ENCODE peak calls at places on chromosomes 16 and 17, in nine cellular contexts. K, T, F, L, O, B, Q, V and X are unnamed samples.

GRCh38 chr16:87076950-87077749 is 240.0 kb downstream of the C16orf95 start:
- DNase-seq in K (no peak), T (peak; percentile 73), F (peak; percentile 40), L (peak; percentile 60), O (no peak), B (no peak), Q (no peak), V (peak; percentile 95), X (no peak)

GRCh38 chr17:72971513-72971880 is 121.0 kb downstream of the SLC39A11 start:
- DNase-seq in K (no peak), T (no peak), F (no peak), L (no peak), O (no peak), B (no peak), Q (no peak), V (peak; percentile 54), X (no peak)

GRCh38 chr17:48559609-48560451 is 14.9 kb upstream of the HOXB2 start:
- DNase-seq in K (no peak), T (no peak), F (no peak), L (no peak), O (no peak), B (no peak), Q (no peak), V (peak; percentile 70), X (no peak)

GRCh38 chr17:603405-604193 is 111.0 kb downstream of the VPS53 start:
- DNase-seq in K (no peak), T (no peak), F (no peak), L (no peak), O (no peak), B (no peak), Q (no peak), V (no peak), X (no peak)

GRCh38 chr16:56228476-56228875 is 37.2 kb downstream of the GNAO1 start:
- DNase-seq in K (no peak), T (no peak), F (no peak), L (no peak), O (no peak), B (no peak), Q (no peak), V (no peak), X (no peak)

GRCh38 chr16:11361043-11361442 is 15.8 kb downstream of the RMI2 start:
- DNase-seq in K (no peak), T (no peak), F (no peak), L (no peak), O (no peak), B (no peak), Q (no peak), V (no peak), X (no peak)

GRCh38 chr17:31726980-31727427 is 132.0 kb downstream of the COPRS start:
- DNase-seq in K (no peak), T (no peak), F (no peak), L (peak; percentile 59), O (no peak), B (no peak), Q (no peak), V (no peak), X (no peak)

GRCh38 chr17:31369266-31369665 is 22.2 kb upstream of the RAB11FIP4 start:
- DNase-seq in K (no peak), T (no peak), F (no peak), L (no peak), O (no peak), B (no peak), Q (no peak), V (no peak), X (no peak)

GRCh38 chr17:45096141-45096540 is 35.0 kb downstream of the NMT1 start:
- DNase-seq in K (no peak), T (no peak), F (no peak), L (peak; percentile 20), O (no peak), B (no peak), Q (no peak), V (peak; percentile 78), X (no peak)

GRCh38 chr17:70270554-70270953 is 101.2 kb downstream of the KCNJ2 start:
- DNase-seq in K (no peak), T (no peak), F (no peak), L (no peak), O (no peak), B (no peak), Q (no peak), V (no peak), X (no peak)

GRCh38 chr17:71484546-71484945 is 636.3 kb upstream of the SOX9 start:
- DNase-seq in K (no peak), T (no peak), F (no peak), L (no peak), O (no peak), B (no peak), Q (no peak), V (no peak), X (no peak)

GRCh38 chr17:8927395-8927794 is 38.1 kb downstream of the PIK3R5 start:
- DNase-seq in K (no peak), T (no peak), F (no peak), L (no peak), O (no peak), B (no peak), Q (no peak), V (no peak), X (no peak)
- H3K9me3 ChIP-seq in K (peaks cover 21% of the 10 kb centered on the region), T (peaks cover 30% of the 10 kb centered on the region), F (peaks cover 15% of the 10 kb centered on the region), L (peaks cover 19% of the 10 kb centered on the region), O (peaks cover 31% of the 10 kb centered on the region), B (peaks cover 12% of the 10 kb centered on the region), Q (peaks cover 10% of the 10 kb centered on the region), V (peaks cover 15% of the 10 kb centered on the region), X (no peaks in the 10 kb centered on the region)

GRCh38 chr17:50666316-50666715 is 31.6 kb downstream of the ABCC3 start:
- DNase-seq in K (no peak), T (no peak), F (no peak), L (no peak), O (no peak), B (no peak), Q (no peak), V (no peak), X (no peak)

GRCh38 chr17:50664788-50665458 is 30.2 kb downstream of the ABCC3 start:
- DNase-seq in K (no peak), T (no peak), F (no peak), L (no peak), O (no peak), B (no peak), Q (peak; percentile 74), V (no peak), X (no peak)

GRCh38 chr17:50667259-50668024 is 32.8 kb downstream of the ABCC3 start:
- DNase-seq in K (no peak), T (no peak), F (no peak), L (no peak), O (no peak), B (no peak), Q (peak; percentile 52), V (no peak), X (no peak)

GRCh38 chr17:50663812-50664374 is 29.2 kb downstream of the ABCC3 start:
- DNase-seq in K (no peak), T (no peak), F (no peak), L (no peak), O (no peak), B (no peak), Q (peak; percentile 31), V (no peak), X (no peak)

DNA sequence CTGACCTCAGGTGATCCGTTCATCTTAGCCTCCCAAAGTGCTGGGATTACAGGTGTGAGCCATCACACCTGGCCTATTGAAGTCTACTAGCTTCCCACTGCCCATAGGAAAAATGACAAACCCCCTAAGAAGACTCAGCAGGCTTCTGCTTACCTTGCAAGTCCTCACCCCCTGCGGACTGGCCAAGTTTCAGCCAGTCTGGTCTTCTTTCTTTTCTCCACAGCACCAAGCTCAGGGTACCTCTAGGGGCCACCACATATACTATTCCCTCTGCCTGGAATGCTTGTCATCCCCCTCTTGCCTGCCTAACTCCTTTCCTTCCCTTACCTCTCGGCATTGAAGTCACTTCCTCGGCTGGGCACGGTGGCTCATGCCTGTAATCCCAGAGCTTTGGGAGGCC is 31.2 kb downstream of the ABCC3 start:
- DNase-seq in K (no peak), T (no peak), F (no peak), L (no peak), O (no peak), B (no peak), Q (peak; percentile 3), V (peak; percentile 76), X (no peak)
- H3K27ac ChIP-seq in K (no peak overlapping the region), T (no peak overlapping the region), F (no peak overlapping the region), L (no peak overlapping the region), O (no peak overlapping the region), B (no peak overlapping the region), Q (no peak overlapping the region), V (no peak overlapping the region), X (no peak overlapping the region)

DNA sequence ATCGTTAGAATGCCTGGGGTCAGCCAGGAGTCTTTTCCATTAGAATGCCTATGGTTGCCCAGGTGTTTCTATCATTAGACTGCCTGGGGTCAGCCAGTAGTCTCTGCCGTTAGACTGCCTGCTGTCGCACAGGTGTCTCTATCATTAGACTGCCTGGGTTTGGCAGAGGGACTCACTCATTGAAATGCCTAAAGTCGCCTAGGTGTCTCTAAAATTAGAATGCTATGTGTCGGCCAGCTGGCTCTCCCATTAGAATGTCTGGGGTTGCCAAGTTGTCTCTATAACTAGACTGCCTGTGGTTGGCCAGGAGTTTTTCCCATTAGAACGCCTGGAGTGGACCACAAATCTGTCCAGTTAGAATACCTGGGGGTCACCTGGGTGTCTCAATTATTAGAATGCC is 2266.5 kb downstream of the TP53TG3F start:
- DNase-seq in K (no peak), T (no peak), F (no peak), L (no peak), O (no peak), B (no peak), Q (no peak), V (no peak), X (no peak)
- H3K9me3 ChIP-seq in K (no peaks in the 10 kb centered on the region), T (peaks cover 17% of the 10 kb centered on the region), F (peaks cover 4% of the 10 kb centered on the region), L (peaks cover 28% of the 10 kb centered on the region), O (peaks cover 15% of the 10 kb centered on the region), B (peaks cover 10% of the 10 kb centered on the region), Q (peaks cover 12% of the 10 kb centered on the region), V (peaks cover 80% of the 10 kb centered on the region), X (no peaks in the 10 kb centered on the region)

GRCh38 chr16:24737391-24737871 is 8.0 kb downstream of the TNRC6A start:
- DNase-seq in K (no peak), T (no peak), F (no peak), L (no peak), O (no peak), B (no peak), Q (no peak), V (no peak), X (no peak)
- H3K27ac ChIP-seq in K (no peak overlapping the region), T (peak overlapping the region; percentile 66), F (peak overlapping the region; percentile 19), L (peak overlapping the region; percentile 38), O (no peak overlapping the region), B (no peak overlapping the region), Q (no peak overlapping the region), V (no peak overlapping the region), X (peak overlapping the region; percentile 38)

DNA sequence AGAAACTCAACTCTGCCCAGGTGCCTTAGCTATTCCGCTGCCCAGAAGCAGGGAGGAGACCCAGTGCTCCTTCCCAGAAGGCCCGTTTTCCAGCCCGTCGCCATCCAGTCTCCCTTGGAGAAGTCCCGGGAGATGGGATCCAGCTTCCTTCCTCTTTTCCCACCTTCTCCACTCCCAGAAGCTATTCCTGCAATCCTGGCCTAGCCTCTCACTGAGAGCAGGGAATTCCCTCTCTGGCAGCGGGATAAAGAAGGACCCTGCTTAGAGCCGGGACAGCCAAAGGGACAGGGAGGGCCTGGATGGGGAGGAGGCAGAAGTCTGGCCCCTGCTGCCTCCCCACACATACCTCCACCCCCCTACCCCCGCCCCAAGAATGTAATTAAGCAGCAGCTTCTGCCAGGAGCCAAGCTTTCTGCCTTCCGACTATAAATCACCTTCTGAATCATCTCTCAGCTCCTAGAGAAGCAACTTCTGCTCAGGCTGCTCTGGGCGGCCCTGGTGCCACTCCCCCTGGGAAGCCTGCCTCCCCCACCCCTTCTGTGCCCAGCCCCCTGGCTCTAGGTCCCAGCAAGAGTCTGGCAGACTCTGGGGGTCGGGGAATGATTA is 6.4 kb downstream of the WNT3 start:
- DNase-seq in K (no peak), T (no peak), F (no peak), L (peak; percentile 20), O (no peak), B (no peak), Q (no peak), V (no peak), X (no peak)
- H3K9me3 ChIP-seq in K (no peaks in the 10 kb centered on the region), T (no peaks in the 10 kb centered on the region), F (no peaks in the 10 kb centered on the region), L (no peaks in the 10 kb centered on the region), O (no peaks in the 10 kb centered on the region), B (no peaks in the 10 kb centered on the region), Q (no peaks in the 10 kb centered on the region), V (no peaks in the 10 kb centered on the region), X (no peaks in the 10 kb centered on the region)